ENCODE peak calls at places on chromosome 7, in four cellular contexts. N, Y, D and H are unnamed samples.

GRCh38 chr7:110964770-110965169 is 126.2 kb upstream of the LRRN3 start:
- DNase-seq in N (no peak), D (no peak), Y (no peak), H (no peak)

GRCh38 chr7:129144834-129145668 is 544 bp downstream of the TSPAN33 start:
- DNase-seq in D (no peak), Y (peak; percentile 52), N (no peak), H (no peak)

GRCh38 chr7:128948312-128948973 is 10.7 kb downstream of the IRF5 start:
- DNase-seq in N (no peak), Y (no peak), D (no peak), H (no peak)

GRCh38 chr7:76220185-76221057 is 18.7 kb downstream of the SRRM3 start:
- DNase-seq in N (no peak), Y (no peak), D (peak; percentile 84), H (no peak)

GRCh38 chr7:72114129-72114528 is 298.0 kb downstream of the CALN1 start:
- DNase-seq in N (no peak), D (no peak), Y (no peak), H (no peak)

GRCh38 chr7:42677751-42678231 is 234.1 kb downstream of the C7orf25 start:
- DNase-seq in D (no peak), Y (no peak), N (no peak), H (no peak)

GRCh38 chr7:138157702-138158101 is 81.4 kb downstream of the AKR1D1 start:
- DNase-seq in D (no peak), Y (no peak), N (no peak), H (no peak)

GRCh38 chr7:12540850-12541249 is 29.7 kb upstream of the SCIN start:
- DNase-seq in Y (no peak), N (no peak), D (no peak), H (no peak)

GRCh38 chr7:73715648-73716317 is 3.7 kb downstream of the STX1A start:
- DNase-seq in N (no peak), D (peak; percentile 33), Y (no peak), H (no peak)

GRCh38 chr7:16223963-16224707 is 197.2 kb downstream of the CRPPA start:
- DNase-seq in N (no peak), D (no peak), Y (no peak), H (no peak)

GRCh38 chr7:108016841-108017775 is 14.1 kb upstream of the LAMB1 start:
- DNase-seq in D (peak; percentile 81), N (no peak), Y (no peak), H (no peak)

GRCh38 chr7:16430133-16430532 is 8.8 kb upstream of the CRPPA start:
- DNase-seq in Y (no peak), D (no peak), N (no peak), H (no peak)

GRCh38 chr7:7517661-7518236 is 17.9 kb downstream of the COL28A1 start:
- DNase-seq in N (no peak), Y (no peak), D (no peak), H (no peak)

GRCh38 chr7:107446531-107446930 is 23.3 kb upstream of the GPR22 start:
- DNase-seq in D (no peak), N (no peak), Y (no peak), H (no peak)

GRCh38 chr7:140597425-140597949 is 43.1 kb downstream of the DENND2A start:
- DNase-seq in D (no peak), Y (no peak), N (no peak), H (no peak)

GRCh38 chr7:38367301-38367700 is 93.9 kb upstream of the TARP start:
- DNase-seq in Y (peak; percentile 1), N (no peak), D (no peak), H (no peak)

GRCh38 chr7:41205600-41205999 is 497.3 kb downstream of the INHBA start:
- DNase-seq in N (no peak), Y (peak; percentile 52), D (no peak), H (peak; percentile 35)

GRCh38 chr7:130022115-130022514 is 29.1 kb downstream of the ZC3HC1 start:
- DNase-seq in Y (no peak), N (no peak), D (no peak), H (no peak)

GRCh38 chr7:151784843-151785680 is 91.9 kb downstream of the PRKAG2 start:
- DNase-seq in Y (no peak), N (no peak), D (no peak), H (no peak)

GRCh38 chr7:158999496-158999895 is 143.1 kb downstream of the DYNC2I1 start:
- DNase-seq in Y (no peak), N (no peak), D (no peak), H (no peak)

GRCh38 chr7:25238056-25238745 is 9.9 kb upstream of the NPVF start:
- DNase-seq in Y (no peak), D (no peak), N (no peak), H (no peak)

GRCh38 chr7:50598455-50599343 is 33.5 kb upstream of the DDC start:
- DNase-seq in D (no peak), N (no peak), Y (no peak), H (no peak)

GRCh38 chr7:73647725-73648592 is 19.7 kb upstream of the VPS37D start:
- DNase-seq in Y (peak; percentile 63), N (peak; percentile 95), D (peak; percentile 27), H (no peak)

GRCh38 chr7:150722403-150723065 is 6.1 kb downstream of the GIMAP1 start:
- DNase-seq in N (no peak), D (no peak), Y (no peak), H (no peak)

GRCh38 chr7:8379264-8379663 is 54.1 kb upstream of the NXPH1 start:
- DNase-seq in D (no peak), N (no peak), Y (no peak), H (no peak)

GRCh38 chr7:41693150-41693997 is 9.5 kb downstream of the INHBA start:
- DNase-seq in N (peak; percentile 78), D (peak; percentile 30), Y (no peak), H (no peak)

GRCh38 chr7:1558181-1558811 is 2.3 kb upstream of the TMEM184A start:
- DNase-seq in Y (no peak), D (peak; percentile 27), N (peak; percentile 42), H (no peak)

GRCh38 chr7:12056977-12057376 is 154.1 kb upstream of the TMEM106B start:
- DNase-seq in N (no peak), Y (no peak), D (no peak), H (no peak)

GRCh38 chr7:30201161-30201666 is 66.4 kb downstream of the MTURN start:
- DNase-seq in Y (peak; percentile 22), N (no peak), D (no peak), H (peak; percentile 33)

GRCh38 chr7:131327049-131327625 is 539 bp upstream of the MKLN1 start:
- DNase-seq in Y (peak; percentile 48), D (peak; percentile 71), N (no peak), H (peak; percentile 34)

GRCh38 chr7:144786079-144786478 is 49.8 kb downstream of the TPK1 start:
- DNase-seq in Y (no peak), N (no peak), D (no peak), H (no peak)

GRCh38 chr7:867406-868188 is 8.8 kb upstream of the GET4 start:
- DNase-seq in Y (no peak), D (no peak), N (no peak), H (no peak)

GRCh38 chr7:32670105-32670504 is 174.8 kb downstream of the AVL9 start:
- DNase-seq in N (no peak), Y (no peak), D (peak; percentile 95), H (no peak)

GRCh38 chr7:119664601-119665000 is 608.4 kb upstream of the KCND2 start:
- DNase-seq in D (no peak), Y (no peak), N (no peak), H (no peak)

GRCh38 chr7:141550694-141551079 is 523 bp upstream of the AGK start:
- DNase-seq in D (no peak), Y (peak; percentile 27), N (no peak), H (peak; percentile 24)

GRCh38 chr7:134899729-134900128 is 86.6 kb upstream of the AGBL3 start:
- DNase-seq in D (no peak), Y (no peak), N (no peak), H (no peak)

GRCh38 chr7:5646846-5647245 is 134.6 kb downstream of the RNF216 start:
- DNase-seq in Y (no peak), D (peak; percentile 43), N (no peak), H (no peak)

GRCh38 chr7:30027065-30027456 is 559 bp upstream of the FKBP14 start:
- DNase-seq in D (no peak), Y (peak; percentile 51), N (no peak), H (peak; percentile 57)

GRCh38 chr7:105618016-105618296 is 36.7 kb upstream of the EFCAB10 start:
- DNase-seq in N (no peak), Y (no peak), D (no peak), H (no peak)

GRCh38 chr7:151081170-151082101 is 827 bp upstream of the FASTK start:
- DNase-seq in N (peak; percentile 83), Y (no peak), D (no peak), H (no peak)